ENCODE peak calls at places on chromosomes 13 and 19, in nine cellular contexts. One of them, this sample, is unnamed.

GRCh38 chr19:14473073-14473790 is 1.9 kb downstream of the PTGER1 start:
- DNase-seq in iris pigment epithelial cell: no peak
- DNase-seq in heart right ventricle: no peak
- DNase-seq in HEK293T: no peak
- DNase-seq in hippocampal formation: no peak
- DNase-seq in astrocyte of the spinal cord: no peak
- DNase-seq in T-helper 2 cell: no peak
- DNase-seq in RWPE1: no peak
- DNase-seq in NCI-H2171: no peak
- DNase-seq in this sample: no peak

GRCh38 chr19:35717665-35718344 is at the start of gene KMT2B:
- DNase-seq in astrocyte of the spinal cord: peak; percentile 98
- DNase-seq in NCI-H2171: peak; percentile 98
- DNase-seq in RWPE1: peak; percentile 99
- DNase-seq in T-helper 2 cell: no peak
- DNase-seq in hippocampal formation: peak; percentile 94
- DNase-seq in heart right ventricle: no peak
- DNase-seq in HEK293T: peak; percentile 96
- DNase-seq in iris pigment epithelial cell: no peak
- DNase-seq in this sample: no peak

GRCh38 chr19:20051841-20052768 is 12.8 kb upstream of the ZNF682 start:
- DNase-seq in T-helper 2 cell: peak; percentile 48
- DNase-seq in NCI-H2171: peak; percentile 89
- DNase-seq in RWPE1: peak; percentile 79
- DNase-seq in HEK293T: no peak
- DNase-seq in iris pigment epithelial cell: peak; percentile 99
- DNase-seq in hippocampal formation: peak; percentile 99
- DNase-seq in astrocyte of the spinal cord: peak; percentile 99
- DNase-seq in heart right ventricle: peak; percentile 93
- DNase-seq in this sample: peak; percentile 96

GRCh38 chr13:29551214-29551613 is 44.3 kb downstream of the SLC7A1 start:
- DNase-seq in RWPE1: no peak
- DNase-seq in hippocampal formation: no peak
- DNase-seq in NCI-H2171: no peak
- DNase-seq in HEK293T: no peak
- DNase-seq in iris pigment epithelial cell: peak; percentile 22
- DNase-seq in astrocyte of the spinal cord: no peak
- DNase-seq in T-helper 2 cell: no peak
- DNase-seq in heart right ventricle: no peak
- DNase-seq in this sample: no peak

GRCh38 chr19:54959840-54960239 is 6.3 kb upstream of the NLRP2 start:
- DNase-seq in iris pigment epithelial cell: no peak
- DNase-seq in HEK293T: no peak
- DNase-seq in heart right ventricle: no peak
- DNase-seq in RWPE1: no peak
- DNase-seq in NCI-H2171: no peak
- DNase-seq in astrocyte of the spinal cord: no peak
- DNase-seq in T-helper 2 cell: no peak
- DNase-seq in hippocampal formation: no peak
- DNase-seq in this sample: no peak

GRCh38 chr19:54521022-54521859 is 18.6 kb downstream of the LAIR2 start:
- DNase-seq in NCI-H2171: no peak
- DNase-seq in iris pigment epithelial cell: no peak
- DNase-seq in heart right ventricle: no peak
- DNase-seq in RWPE1: no peak
- DNase-seq in astrocyte of the spinal cord: no peak
- DNase-seq in T-helper 2 cell: no peak
- DNase-seq in HEK293T: no peak
- DNase-seq in hippocampal formation: no peak
- DNase-seq in this sample: no peak

GRCh38 chr13:30900952-30901749 is 4.9 kb upstream of the MEDAG start:
- DNase-seq in iris pigment epithelial cell: no peak
- DNase-seq in HEK293T: no peak
- DNase-seq in hippocampal formation: no peak
- DNase-seq in astrocyte of the spinal cord: no peak
- DNase-seq in T-helper 2 cell: no peak
- DNase-seq in heart right ventricle: no peak
- DNase-seq in NCI-H2171: no peak
- DNase-seq in RWPE1: no peak
- DNase-seq in this sample: no peak

GRCh38 chr13:44934724-44935123 is 54.5 kb downstream of the NUFIP1 start:
- DNase-seq in HEK293T: no peak
- DNase-seq in astrocyte of the spinal cord: peak; percentile 65
- DNase-seq in hippocampal formation: no peak
- DNase-seq in RWPE1: peak; percentile 46
- DNase-seq in iris pigment epithelial cell: peak; percentile 90
- DNase-seq in heart right ventricle: no peak
- DNase-seq in T-helper 2 cell: no peak
- DNase-seq in NCI-H2171: no peak
- DNase-seq in this sample: no peak

GRCh38 chr19:19599190-19599535 is 19.3 kb downstream of the PBX4 start:
- DNase-seq in NCI-H2171: no peak
- DNase-seq in RWPE1: no peak
- DNase-seq in iris pigment epithelial cell: no peak
- DNase-seq in HEK293T: no peak
- DNase-seq in T-helper 2 cell: no peak
- DNase-seq in heart right ventricle: no peak
- DNase-seq in hippocampal formation: no peak
- DNase-seq in astrocyte of the spinal cord: no peak
- DNase-seq in this sample: no peak

GRCh38 chr13:33348366-33348765 is 62.8 kb upstream of the STARD13 start:
- DNase-seq in heart right ventricle: no peak
- DNase-seq in astrocyte of the spinal cord: peak; percentile 33
- DNase-seq in HEK293T: no peak
- DNase-seq in RWPE1: no peak
- DNase-seq in iris pigment epithelial cell: peak; percentile 64
- DNase-seq in hippocampal formation: no peak
- DNase-seq in NCI-H2171: no peak
- DNase-seq in T-helper 2 cell: no peak
- DNase-seq in this sample: no peak

This sample was measured in DMS153.